ENCODE peak calls at places on chromosome 1, in six cellular contexts. K is K562, U is A549, I is IMR-90, F is GM12878, N is HepG2. P is an unnamed sample.

GRCh38 chr1:109821831-109822745 is 58.4 kb upstream of the EPS8L3 start:
- DNase-seq in K (peak), U (peak), I (peak), F (no peak), N (no peak), P (peak)

GRCh38 chr1:45348609-45348965 is 8.3 kb upstream of the MUTYH start:
- DNase-seq in K (no peak), U (no peak), I (no peak), F (no peak), N (no peak), P (no peak)

GRCh38 chr1:43979528-43980254 is 681 bp downstream of the B4GALT2 start:
- DNase-seq in K (peak), U (no peak), I (peak), F (no peak), N (peak), P (no peak)

GRCh38 chr1:83860506-83861221 is 138.3 kb downstream of the TTLL7 start:
- DNase-seq in K (peak), U (peak), I (no peak), F (no peak), N (peak), P (peak)

GRCh38 chr1:40076895-40077312 is 20.1 kb downstream of the PPT1 start:
- DNase-seq in K (peak), U (no peak), I (peak), F (no peak), N (no peak), P (no peak)

GRCh38 chr1:109793089-109793485 is 29.4 kb upstream of the EPS8L3 start:
- DNase-seq in K (no peak), U (no peak), I (no peak), F (no peak), N (no peak), P (no peak)

GRCh38 chr1:150152772-150153461 is 3.2 kb downstream of the PLEKHO1 start:
- DNase-seq in K (peak), U (no peak), I (peak), F (no peak), N (peak), P (peak)

GRCh38 chr1:66464802-66465201 is 69.2 kb upstream of the SGIP1 start:
- DNase-seq in K (no peak), U (no peak), I (peak), F (no peak), N (no peak), P (no peak)

GRCh38 chr1:216778763-216779162 is 55.5 kb upstream of the ESRRG start:
- DNase-seq in K (no peak), U (no peak), I (no peak), F (no peak), N (no peak), P (no peak)

GRCh38 chr1:1461721-1462317 is 9.7 kb upstream of the ATAD3B start:
- DNase-seq in K (no peak), U (no peak), I (no peak), F (no peak), N (no peak), P (no peak)

GRCh38 chr1:30815556-30815955 is 58.0 kb upstream of the LAPTM5 start:
- DNase-seq in K (no peak), U (no peak), I (no peak), F (no peak), N (no peak), P (no peak)

GRCh38 chr1:79353224-79353623 is 346.7 kb upstream of the ADGRL4 start:
- DNase-seq in K (no peak), U (no peak), I (peak), F (no peak), N (peak), P (peak)

GRCh38 chr1:145985502-145986439 is 10.6 kb downstream of the TXNIP start:
- DNase-seq in K (no peak), U (no peak), I (peak), F (no peak), N (peak), P (no peak)
- TF ChIP-seq BHLHE40 in K (no peak), U (no peak), I (no peak), F (no peak), N (no peak), P (no peak)

DNA sequence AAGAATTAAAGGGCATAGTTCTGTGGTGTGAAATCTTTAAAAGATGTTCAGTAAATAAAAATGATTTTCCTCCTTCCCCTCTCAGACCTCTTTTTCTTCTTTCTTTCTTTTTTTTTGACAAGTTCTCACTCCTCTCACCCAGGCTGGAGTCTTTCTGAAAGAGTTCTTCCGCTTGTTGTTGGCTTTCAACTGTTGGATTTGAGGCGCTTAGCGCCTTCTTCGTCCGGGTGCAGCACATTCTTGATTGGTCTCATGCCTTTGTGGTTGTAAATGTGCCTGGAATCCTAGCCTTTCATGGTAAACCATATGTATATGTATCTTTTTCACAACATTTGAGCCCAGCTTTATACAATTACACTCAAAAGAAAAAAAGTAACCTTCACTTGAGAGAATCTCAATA is 980 bp upstream of the METTL18 start:
- DNase-seq in K (peak), U (no peak), I (no peak), F (no peak), N (no peak), P (no peak)
- TF ChIP-seq BHLHE40 in K (no peak), U (no peak), I (no peak), F (no peak), N (no peak), P (no peak)

GRCh38 chr1:36888811-36889477 is 145.4 kb downstream of the GRIK3 start:
- DNase-seq in K (no peak), U (no peak), I (no peak), F (no peak), N (no peak), P (no peak)
- TF ChIP-seq BHLHE40 in K (no peak), U (no peak), I (no peak), F (no peak), N (no peak), P (no peak)

GRCh38 chr1:226134170-226135058 is 52.1 kb downstream of the ACBD3 start:
- DNase-seq in K (no peak), U (no peak), I (no peak), F (no peak), N (no peak), P (no peak)

GRCh38 chr1:226135709-226136108 is 50.8 kb downstream of the ACBD3 start:
- DNase-seq in K (no peak), U (no peak), I (no peak), F (no peak), N (no peak), P (no peak)

GRCh38 chr1:226132731-226133503 is 53.6 kb downstream of the ACBD3 start:
- DNase-seq in K (no peak), U (no peak), I (no peak), F (no peak), N (no peak), P (no peak)

GRCh38 chr1:226133504-226134123 is 52.9 kb downstream of the ACBD3 start:
- DNase-seq in K (no peak), U (no peak), I (no peak), F (no peak), N (no peak), P (no peak)

GRCh38 chr1:226135059-226135651 is 51.4 kb downstream of the ACBD3 start:
- DNase-seq in K (no peak), U (no peak), I (no peak), F (no peak), N (peak), P (no peak)
- TF ChIP-seq BHLHE40 in K (no peak), U (no peak), I (no peak), F (no peak), N (no peak), P (no peak)

GRCh38 chr1:154607084-154607747 is 770 bp downstream of the ADAR start:
- DNase-seq in K (peak), U (no peak), I (peak), F (no peak), N (peak), P (no peak)

GRCh38 chr1:154611150-154611865 is 3.3 kb upstream of the ADAR start:
- DNase-seq in K (no peak), U (no peak), I (no peak), F (no peak), N (no peak), P (no peak)

GRCh38 chr1:154609398-154610380 is 1.7 kb upstream of the ADAR start:
- DNase-seq in K (peak), U (no peak), I (peak), F (no peak), N (no peak), P (no peak)

GRCh38 chr1:154607748-154608521 is at the start of gene ADAR:
- DNase-seq in K (peak), U (peak), I (peak), F (peak), N (peak), P (peak)

DNA sequence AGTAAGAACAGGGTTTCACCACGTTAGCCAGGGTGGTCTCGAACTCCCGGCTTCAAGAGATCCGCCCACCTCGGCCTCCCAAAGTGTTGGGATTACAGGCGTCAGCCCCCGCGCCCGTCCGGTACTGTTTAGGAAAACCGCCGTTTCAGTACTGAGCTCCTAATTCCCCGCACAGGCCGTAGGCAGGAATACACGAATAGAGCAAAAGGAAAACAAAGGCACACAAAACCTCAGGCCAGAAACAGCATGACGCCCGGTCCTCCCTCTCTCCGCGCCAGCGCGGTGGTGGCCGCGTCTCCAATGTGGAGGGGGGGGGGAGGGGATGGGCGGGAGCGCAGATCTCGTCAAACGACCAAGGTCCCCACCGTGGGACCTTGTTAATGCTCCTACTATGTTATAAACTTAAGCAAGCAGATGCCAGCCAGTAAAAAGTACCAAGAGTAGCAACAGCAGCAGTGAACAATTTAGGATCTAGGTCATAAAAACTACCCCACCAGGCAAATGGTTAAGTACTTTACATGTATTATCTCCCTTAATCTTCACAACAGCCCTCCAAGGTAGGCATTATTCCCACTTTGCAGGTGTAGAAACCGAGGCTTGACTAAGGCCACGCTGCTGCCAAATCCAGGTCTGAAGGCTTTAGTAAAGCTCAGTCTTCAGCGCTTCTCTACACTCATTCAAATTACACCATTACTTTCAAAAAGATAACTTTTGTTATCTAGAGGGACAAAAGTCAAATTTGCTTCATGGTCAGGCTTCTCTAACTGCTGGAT is 722 bp upstream of the ADAR start:
- DNase-seq in K (peak), U (peak), I (peak), F (no peak), N (peak), P (peak)
- TF ChIP-seq BHLHE40 in K (no peak), U (no peak), I (no peak), F (no peak), N (no peak), P (no peak)

DNA sequence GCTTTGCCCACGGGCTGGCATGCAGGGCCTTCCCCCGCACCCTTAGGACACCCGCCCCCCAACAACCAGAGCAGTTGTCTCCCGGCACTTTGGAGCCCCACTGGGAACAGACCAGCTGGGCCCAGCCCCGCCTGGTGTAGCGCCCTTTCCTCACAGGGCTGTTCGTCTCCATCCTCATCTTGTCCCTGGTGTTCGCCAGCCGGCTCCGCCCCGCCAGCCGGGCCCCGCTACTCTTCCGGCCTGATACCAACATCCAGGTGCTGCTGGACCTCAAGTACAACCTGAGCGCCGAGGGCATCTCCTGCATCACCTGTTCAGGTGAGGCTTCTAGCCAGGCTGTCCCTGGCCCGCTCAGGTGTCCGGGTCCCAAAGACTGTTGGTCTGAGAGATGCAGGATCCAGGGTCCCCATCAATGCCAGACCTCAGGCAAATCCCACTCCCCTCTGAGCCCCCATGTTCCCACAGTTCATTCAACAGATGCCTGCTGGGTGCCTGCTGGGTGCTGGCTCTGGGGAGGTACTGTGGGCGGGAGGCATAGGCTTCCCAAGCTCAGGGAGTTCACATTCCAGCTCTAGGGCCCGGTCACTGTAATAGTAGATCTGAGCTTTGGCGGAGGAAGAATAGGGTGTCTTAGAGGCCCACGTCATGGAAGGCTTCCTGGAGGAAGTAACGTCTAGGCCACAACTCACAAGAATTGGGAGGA is 41.7 kb downstream of the DISP3 start:
- DNase-seq in K (no peak), U (no peak), I (no peak), F (no peak), N (no peak), P (no peak)
- TF ChIP-seq BHLHE40 in K (no peak), U (no peak), I (no peak), F (no peak), N (no peak), P (no peak)

DNA sequence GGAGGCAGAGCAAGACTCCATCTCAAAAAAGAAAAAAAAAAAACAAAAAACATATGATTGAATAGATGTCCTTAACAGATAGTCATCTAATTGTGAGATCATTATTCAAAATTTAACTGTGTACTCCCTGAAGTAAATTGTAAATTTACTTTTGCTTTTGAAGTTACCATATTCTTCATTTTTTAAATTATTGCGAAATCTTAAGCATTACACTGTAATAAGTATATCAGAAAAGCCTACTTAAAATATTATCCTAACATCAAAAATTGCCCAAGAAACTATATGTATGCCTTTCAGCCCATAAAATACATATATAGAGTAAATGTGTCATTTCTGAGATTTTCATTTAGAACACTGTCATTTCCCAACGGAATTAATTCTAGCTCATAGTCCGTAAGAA is 91.9 kb downstream of the AK5 start:
- DNase-seq in K (no peak), U (no peak), I (no peak), F (no peak), N (no peak), P (no peak)
- TF ChIP-seq BHLHE40 in K (no peak), U (no peak), I (no peak), F (no peak), N (no peak), P (no peak)

P was measured in HEK293T.